ENCODE peak calls at places on chromosomes 1 and 21, in five cellular contexts. V is nephron progenitor cell, M is cardiac fibroblast, K is astrocyte of the cerebellum, H is progenitor cell of endocrine pancreas. O is an unnamed sample.
A peak's percentile ranks its signal among the peaks of the same experiment; 100 is the strongest.

GRCh38 chr1:9452516-9453158 is 86.6 kb upstream of the SLC25A33 start:
- DNase-seq in V (no peak), M (no peak), K (no peak), H (no peak), O (no peak)

GRCh38 chr1:167500283-167500860 is 18.0 kb downstream of the CD247 start:
- DNase-seq in V (no peak), M (no peak), K (no peak), H (no peak), O (no peak)

GRCh38 chr1:215002471-215002870 is 80.1 kb upstream of the KCNK2 start:
- DNase-seq in V (no peak), M (peak; percentile 82), K (peak; percentile 99), H (no peak), O (peak; percentile 68)

GRCh38 chr1:198387587-198387986 is 152.9 kb downstream of the ATP6V1G3 start:
- DNase-seq in V (no peak), M (peak; percentile 2), K (no peak), H (no peak), O (no peak)

GRCh38 chr1:183685112-183685713 is 32.1 kb upstream of the APOBEC4 start:
- DNase-seq in V (peak; percentile 11), M (peak; percentile 77), K (peak; percentile 20), H (no peak), O (peak; percentile 67)

GRCh38 chr1:65292861-65293593 is 16.3 kb upstream of the DNAJC6 start:
- DNase-seq in V (no peak), M (no peak), K (no peak), H (no peak), O (no peak)

GRCh38 chr1:228445867-228446584 is 29.4 kb upstream of the TRIM17 start:
- DNase-seq in V (peak; percentile 67), M (peak; percentile 50), K (no peak), H (peak; percentile 17), O (peak; percentile 81)

GRCh38 chr1:40659649-40659947 is 5.9 kb downstream of the RIMS3 start:
- DNase-seq in V (no peak), M (no peak), K (no peak), H (no peak), O (peak; percentile 18)

GRCh38 chr1:229148041-229148671 is 122.8 kb upstream of the RAB4A start:
- DNase-seq in V (peak; percentile 52), M (no peak), K (no peak), H (peak; percentile 50), O (peak; percentile 68)

GRCh38 chr1:67748630-67749029 is 63.6 kb downstream of the GADD45A start:
- DNase-seq in V (no peak), M (peak; percentile 78), K (peak; percentile 65), H (no peak), O (peak; percentile 86)

GRCh38 chr1:168116327-168116799 is 20.4 kb downstream of the GPR161 start:
- DNase-seq in V (no peak), M (no peak), K (no peak), H (no peak), O (no peak)

GRCh38 chr1:117045644-117046043 is 14.5 kb upstream of the TTF2 start:
- DNase-seq in V (no peak), M (peak; percentile 84), K (no peak), H (no peak), O (no peak)

GRCh38 chr1:77218477-77219165 is 609 bp downstream of the PIGK start:
- DNase-seq in V (no peak), M (peak; percentile 45), K (no peak), H (no peak), O (no peak)

GRCh38 chr21:44718571-44718970 is 7.2 kb upstream of the TSPEAR start:
- DNase-seq in V (no peak), M (no peak), K (no peak), H (no peak), O (no peak)

GRCh38 chr1:201916649-201917249 is 28.1 kb downstream of the SHISA4 start:
- DNase-seq in V (peak; percentile 57), M (peak; percentile 94), K (no peak), H (no peak), O (peak; percentile 99)

GRCh38 chr21:29499734-29500343 is 201.1 kb downstream of the BACH1 start:
- DNase-seq in V (peak; percentile 10), M (peak; percentile 59), K (no peak), H (no peak), O (peak; percentile 48)

GRCh38 chr1:151371744-151372410 is 628 bp downstream of the SELENBP1 start:
- DNase-seq in V (no peak), M (peak; percentile 69), K (no peak), H (no peak), O (peak; percentile 55)

GRCh38 chr1:226060976-226061792 is 1.3 kb upstream of the H3-3A start:
- DNase-seq in V (no peak), M (peak; percentile 10), K (no peak), H (no peak), O (peak; percentile 5)

GRCh38 chr1:213647864-213648650 is 339.7 kb upstream of the PROX1 start:
- DNase-seq in V (no peak), M (no peak), K (no peak), H (no peak), O (no peak)

GRCh38 chr21:22993144-22993543 is 1994.9 kb downstream of the NCAM2 start:
- DNase-seq in V (no peak), M (no peak), K (no peak), H (no peak), O (no peak)

GRCh38 chr1:93411000-93411399 is 36.9 kb upstream of the FNBP1L start:
- DNase-seq in V (no peak), M (no peak), K (no peak), H (no peak), O (no peak)

GRCh38 chr1:63966016-63966415 is 192.2 kb downstream of the ROR1 start:
- DNase-seq in V (no peak), M (no peak), K (no peak), H (no peak), O (no peak)

GRCh38 chr1:248243204-248243603 is 12.0 kb downstream of the OR2M4 start:
- DNase-seq in V (peak; percentile 2), M (peak; percentile 56), K (no peak), H (no peak), O (peak; percentile 17)

GRCh38 chr21:33427051-33427450 is 23.8 kb downstream of the IFNGR2 start:
- DNase-seq in V (no peak), M (no peak), K (no peak), H (no peak), O (no peak)

GRCh38 chr1:226664413-226665101 is 74.5 kb downstream of the ITPKB start:
- DNase-seq in V (no peak), M (peak; percentile 91), K (peak; percentile 84), H (no peak), O (peak; percentile 81)

GRCh38 chr21:29382029-29382654 is 83.4 kb downstream of the BACH1 start:
- DNase-seq in V (no peak), M (peak; percentile 61), K (peak; percentile 64), H (no peak), O (peak; percentile 42)

GRCh38 chr21:14875704-14876364 is 189.0 kb downstream of the NRIP1 start:
- DNase-seq in V (peak; percentile 46), M (peak; percentile 32), K (no peak), H (no peak), O (peak; percentile 40)

GRCh38 chr1:48753293-48753692 is 23.4 kb downstream of the BEND5 start:
- DNase-seq in V (no peak), M (no peak), K (no peak), H (no peak), O (no peak)

GRCh38 chr1:11873954-11874562 is 15.3 kb upstream of the NPPB start:
- DNase-seq in V (no peak), M (no peak), K (no peak), H (no peak), O (no peak)

GRCh38 chr1:87028576-87028975 is 114.1 kb downstream of the HS2ST1 start:
- DNase-seq in V (no peak), M (no peak), K (no peak), H (no peak), O (no peak)

GRCh38 chr1:204072951-204073836 is at the start of gene SOX13:
- DNase-seq in V (peak; percentile 78), M (peak; percentile 93), K (peak; percentile 55), H (peak; percentile 65), O (peak; percentile 93)
- TF ChIP-seq CTCF in V (no peak), M (peak; percentile 38), K (peak; percentile 22), H (peak; percentile 10), O (peak; percentile 13)

DNA sequence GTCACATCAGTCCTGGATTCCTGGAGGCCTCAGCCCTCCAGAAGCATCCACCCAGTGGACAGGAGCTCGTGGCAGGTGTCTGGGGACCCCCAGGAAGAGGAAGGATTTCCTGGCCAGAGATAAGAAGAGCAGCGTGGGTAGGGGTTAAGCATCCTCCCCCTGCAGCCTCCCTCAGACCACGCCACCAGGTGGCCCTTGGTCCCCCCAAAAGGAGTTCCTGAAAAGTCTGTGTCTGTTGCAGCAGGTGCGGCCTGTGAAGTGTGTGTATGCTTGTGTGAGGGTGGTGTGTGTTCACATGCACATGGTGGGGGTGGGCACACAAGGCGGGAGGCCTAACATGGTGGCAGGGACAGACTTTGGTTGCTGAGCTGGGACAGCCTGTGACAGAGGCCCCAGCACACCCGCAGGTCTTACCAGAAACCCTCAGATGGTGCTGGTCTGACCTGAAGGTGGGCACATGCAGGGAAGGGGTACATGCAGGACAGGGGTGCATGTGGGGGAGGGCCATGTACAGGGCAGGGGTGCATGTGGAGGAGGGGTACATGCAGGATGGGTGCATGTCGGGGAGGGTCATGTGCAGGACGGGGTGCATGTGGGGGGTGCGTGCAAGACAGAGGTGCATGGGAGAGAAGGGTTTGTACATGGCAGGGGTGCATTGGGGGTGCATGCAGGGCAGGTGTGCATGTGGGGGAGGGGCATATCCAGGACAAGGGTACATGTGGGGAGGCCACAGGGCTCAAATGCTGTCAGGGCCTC is 18.2 kb upstream of the RUNX3 start:
- DNase-seq in V (no peak), M (no peak), K (no peak), H (no peak), O (no peak)
- TF ChIP-seq CTCF in V (no peak), M (no peak), K (peak; percentile 4), H (no peak), O (no peak)

GRCh38 chr21:40355076-40355475 is 487.8 kb downstream of the PCP4 start:
- DNase-seq in V (no peak), M (no peak), K (no peak), H (no peak), O (no peak)

GRCh38 chr21:40351006-40351405 is 483.8 kb downstream of the PCP4 start:
- DNase-seq in V (no peak), M (no peak), K (no peak), H (no peak), O (no peak)

DNA sequence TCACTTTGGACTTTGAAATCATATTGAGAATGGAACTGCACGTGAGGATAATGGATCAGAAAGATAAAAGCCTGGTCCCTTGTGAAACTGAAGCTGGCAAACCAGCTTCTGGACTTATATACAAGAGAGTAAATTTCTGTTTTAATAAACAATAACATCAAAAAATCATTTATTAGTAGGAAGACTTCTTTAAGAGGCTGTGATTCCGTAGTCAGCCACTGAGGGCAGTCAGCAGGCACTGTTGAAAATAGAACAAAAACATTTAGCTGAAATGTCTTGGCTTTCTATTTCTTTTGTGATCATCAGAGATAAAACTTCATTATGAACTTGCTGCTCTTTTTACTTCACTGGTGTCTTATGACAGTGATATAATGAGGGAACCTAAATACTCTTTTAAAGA is 489.4 kb downstream of the PCP4 start:
- DNase-seq in V (no peak), M (no peak), K (no peak), H (no peak), O (no peak)
- TF ChIP-seq CTCF in V (no peak), M (no peak), K (no peak), H (peak; percentile 19), O (no peak)

DNA sequence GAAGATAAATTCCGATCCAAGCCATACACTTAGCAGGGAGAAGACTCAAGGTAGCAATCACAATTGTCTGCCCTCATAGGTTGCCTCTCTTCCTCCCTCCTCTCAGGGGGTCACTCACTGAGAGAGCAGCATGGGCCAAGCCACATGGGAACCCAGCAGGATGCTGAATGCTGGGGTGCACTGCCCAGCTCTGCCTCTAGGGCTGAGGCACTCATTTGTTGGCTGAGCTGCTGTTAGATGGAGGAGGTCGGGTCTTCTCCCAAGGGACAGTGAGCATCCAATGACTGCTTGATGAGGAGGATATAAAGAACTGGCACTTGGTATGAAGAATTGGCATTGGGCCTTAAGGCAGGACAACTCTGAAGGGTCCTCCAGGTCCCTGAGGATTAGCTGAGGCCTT is 418.8 kb downstream of the SIPA1L2 start:
- DNase-seq in V (peak; percentile 8), M (no peak), K (no peak), H (no peak), O (no peak)
- TF ChIP-seq CTCF in V (peak; percentile 25), M (peak; percentile 44), K (peak; percentile 30), H (peak; percentile 50), O (peak; percentile 49)